ENCODE peak calls at places on chromosomes 6 and 20, in four cellular contexts. V, Q, M and R are unnamed samples.

GRCh38 chr6:139235666-139236065 is 56.1 kb downstream of the TXLNB start:
- DNase-seq in Q (no peak), V (no peak), M (no peak), R (no peak)

GRCh38 chr6:144321839-144322591 is 36.9 kb downstream of the UTRN start:
- DNase-seq in Q (no peak), V (no peak), M (no peak), R (no peak)

GRCh38 chr6:105226598-105227291 is 46.9 kb upstream of the POPDC3 start:
- DNase-seq in V (no peak), Q (no peak), M (no peak), R (peak; percentile 49)

GRCh38 chr6:135753196-135753595 is 98.3 kb upstream of the PDE7B start:
- DNase-seq in Q (no peak), V (no peak), M (no peak), R (no peak)

GRCh38 chr20:45095753-45096371 is 5.1 kb downstream of the KCNS1 start:
- DNase-seq in Q (peak; percentile 27), M (peak; percentile 69), V (peak; percentile 70), R (peak; percentile 66)

GRCh38 chr20:57600324-57601210 is 19.7 kb downstream of the ZBP1 start:
- DNase-seq in Q (no peak), M (no peak), V (no peak), R (no peak)

GRCh38 chr20:42024653-42025052 is 406.5 kb upstream of the CHD6 start:
- DNase-seq in Q (no peak), M (peak; percentile 25), V (peak; percentile 69), R (no peak)

GRCh38 chr6:143451531-143451930 is 926 bp downstream of the PEX3 start:
- DNase-seq in M (no peak), Q (no peak), V (no peak), R (no peak)

GRCh38 chr6:168381726-168382458 is 59.1 kb upstream of the SMOC2 start:
- DNase-seq in Q (no peak), V (no peak), M (no peak), R (no peak)

GRCh38 chr6:143441680-143442359 is 8.7 kb downstream of the ADAT2 start:
- DNase-seq in Q (no peak), M (peak; percentile 10), V (no peak), R (no peak)

GRCh38 chr6:41535766-41536165 is 10.4 kb upstream of the FOXP4 start:
- DNase-seq in Q (no peak), M (no peak), V (no peak), R (no peak)

GRCh38 chr6:155287762-155288161 is 23.9 kb downstream of the CLDN20 start:
- DNase-seq in V (no peak), M (no peak), Q (no peak), R (peak; percentile 47)

GRCh38 chr6:111642463-111643158 is 36.9 kb upstream of the TRAF3IP2 start:
- DNase-seq in V (peak; percentile 69), M (peak; percentile 73), Q (peak; percentile 21), R (peak; percentile 66)

GRCh38 chr20:5198651-5198924 is 71.8 kb downstream of the CDS2 start:
- DNase-seq in V (no peak), Q (no peak), M (no peak), R (no peak)

GRCh38 chr6:154487367-154488275 is 22.9 kb downstream of the CNKSR3 start:
- DNase-seq in V (no peak), Q (no peak), M (no peak), R (peak; percentile 43)

GRCh38 chr20:9838378-9839295 is at the start of gene PAK5:
- DNase-seq in Q (no peak), M (peak; percentile 0), V (peak; percentile 92), R (peak; percentile 94)

GRCh38 chr20:48186447-48186846 is 401.2 kb upstream of the SULF2 start:
- DNase-seq in V (no peak), M (no peak), Q (no peak), R (no peak)

GRCh38 chr20:59006864-59007757 is at the start of gene CTSZ:
- DNase-seq in V (peak; percentile 61), M (peak; percentile 83), Q (no peak), R (no peak)

GRCh38 chr20:46621492-46621891 is 29.8 kb downstream of the SLC13A3 start:
- DNase-seq in V (no peak), Q (no peak), M (no peak), R (no peak)

GRCh38 chr20:32674362-32674789 is 635 bp upstream of the C20orf203 start:
- DNase-seq in M (peak; percentile 83), V (peak; percentile 69), Q (no peak), R (peak; percentile 72)

GRCh38 chr6:142187209-142187608 is 40.1 kb downstream of the VTA1 start:
- DNase-seq in M (peak; percentile 14), Q (no peak), V (no peak), R (no peak)

GRCh38 chr6:158674342-158674969 is 24.6 kb downstream of the SYTL3 start:
- DNase-seq in V (no peak), M (no peak), Q (no peak), R (peak; percentile 43)

GRCh38 chr6:169932491-169932890 is 181.1 kb downstream of the ERMARD start:
- DNase-seq in M (peak; percentile 24), Q (no peak), V (no peak), R (no peak)

GRCh38 chr20:47674145-47674544 is 111.1 kb downstream of the SULF2 start:
- DNase-seq in Q (no peak), M (no peak), V (no peak), R (no peak)

GRCh38 chr20:20201639-20202038 is 149.3 kb downstream of the CFAP61 start:
- DNase-seq in V (no peak), M (no peak), Q (no peak), R (no peak)

GRCh38 chr6:100475554-100476325 is 11.0 kb upstream of the SIM1 start:
- DNase-seq in M (no peak), Q (peak; percentile 47), V (no peak), R (no peak)

GRCh38 chr6:47292944-47293343 is 16.8 kb downstream of the TNFRSF21 start:
- DNase-seq in Q (no peak), V (no peak), M (no peak), R (no peak)
- TF ChIP-seq USF1 in Q (no peak), V (no peak), M (no peak), R (no peak)

GRCh38 chr6:119256392-119256791 is 93.2 kb downstream of the MAN1A1 start:
- DNase-seq in Q (no peak), V (no peak), M (no peak), R (no peak)

GRCh38 chr6:119256978-119257462 is 92.5 kb downstream of the MAN1A1 start:
- DNase-seq in M (peak; percentile 74), V (no peak), Q (no peak), R (no peak)

GRCh38 chr6:119255492-119255891 is 94.1 kb downstream of the MAN1A1 start:
- DNase-seq in Q (no peak), M (no peak), V (no peak), R (no peak)

GRCh38 chr6:119261944-119262284 is 87.6 kb downstream of the MAN1A1 start:
- DNase-seq in M (no peak), Q (no peak), V (no peak), R (no peak)

DNA sequence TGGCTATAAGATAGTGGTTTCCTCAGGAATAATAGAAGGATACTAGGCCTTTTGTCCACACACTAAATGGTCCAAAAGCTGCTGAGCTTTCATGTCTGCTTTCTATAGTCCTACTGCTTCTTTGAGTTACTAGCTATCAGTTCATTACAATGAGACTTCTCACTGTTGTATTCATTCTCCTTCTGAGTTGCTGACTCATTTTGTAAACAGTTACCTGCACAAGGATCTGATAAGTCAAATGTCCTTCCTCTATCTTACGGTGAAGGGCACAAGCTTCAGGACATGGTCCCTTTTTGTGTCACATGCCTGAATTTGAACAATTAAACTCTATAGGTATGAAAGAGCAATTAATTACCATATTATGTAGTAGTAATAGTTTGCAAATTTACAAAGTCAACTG is 90.5 kb downstream of the MAN1A1 start:
- DNase-seq in M (peak; percentile 64), V (no peak), Q (no peak), R (no peak)
- TF ChIP-seq USF1 in M (no peak), V (no peak), Q (no peak), R (no peak)

GRCh38 chr6:39804666-39805065 is 12.5 kb downstream of the DAAM2 start:
- DNase-seq in M (no peak), V (no peak), Q (no peak), R (no peak)
- TF ChIP-seq USF1 in M (no peak), V (no peak), Q (no peak), R (no peak)

GRCh38 chr6:34671801-34672656 is 24.5 kb downstream of the ILRUN start:
- DNase-seq in M (peak; percentile 89), Q (peak; percentile 84), V (no peak), R (no peak)
- TF ChIP-seq USF1 in M (no peak), Q (no peak), V (no peak), R (no peak)

GRCh38 chr6:149725785-149726184 is 7.9 kb upstream of the LATS1 start:
- DNase-seq in V (no peak), M (no peak), Q (no peak), R (no peak)
- TF ChIP-seq USF1 in V (no peak), M (no peak), Q (no peak), R (no peak)

DNA sequence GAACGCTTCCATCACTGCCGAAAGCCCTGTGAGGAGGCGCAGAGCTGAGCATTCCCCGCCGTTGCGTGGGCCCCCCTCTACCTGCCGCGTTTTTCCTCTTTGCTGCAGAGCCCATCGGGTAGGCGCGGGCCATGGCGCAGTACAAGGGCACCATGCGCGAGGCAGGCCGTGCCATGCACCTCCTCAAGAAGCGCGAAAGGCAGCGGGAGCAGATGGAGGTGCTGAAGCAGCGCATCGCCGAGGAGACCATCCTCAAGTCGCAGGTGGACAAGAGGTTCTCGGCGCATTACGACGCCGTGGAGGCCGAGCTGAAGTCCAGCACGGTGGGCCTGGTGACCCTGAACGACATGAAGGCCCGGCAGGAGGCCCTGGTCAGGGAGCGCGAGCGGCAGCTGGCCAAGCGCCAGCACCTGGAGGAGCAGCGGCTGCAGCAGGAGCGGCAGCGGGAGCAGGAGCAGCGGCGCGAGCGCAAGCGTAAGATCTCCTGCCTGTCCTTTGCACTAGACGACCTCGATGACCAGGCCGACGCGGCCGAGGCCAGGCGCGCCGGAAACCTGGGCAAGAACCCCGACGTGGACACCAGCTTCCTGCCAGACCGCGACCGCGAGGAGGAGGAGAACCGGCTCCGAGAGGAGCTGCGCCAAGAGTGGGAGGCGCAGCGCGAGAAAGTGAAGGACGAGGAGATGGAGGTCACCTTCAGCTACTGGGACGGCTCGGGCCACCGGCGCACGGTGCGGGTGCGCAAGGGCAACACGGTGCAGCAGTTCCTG is 693 bp downstream of the FAM50B start:
- DNase-seq in Q (no peak), M (no peak), V (no peak), R (no peak)
- TF ChIP-seq USF1 in Q (no peak), M (no peak), V (no peak), R (no peak)

DNA sequence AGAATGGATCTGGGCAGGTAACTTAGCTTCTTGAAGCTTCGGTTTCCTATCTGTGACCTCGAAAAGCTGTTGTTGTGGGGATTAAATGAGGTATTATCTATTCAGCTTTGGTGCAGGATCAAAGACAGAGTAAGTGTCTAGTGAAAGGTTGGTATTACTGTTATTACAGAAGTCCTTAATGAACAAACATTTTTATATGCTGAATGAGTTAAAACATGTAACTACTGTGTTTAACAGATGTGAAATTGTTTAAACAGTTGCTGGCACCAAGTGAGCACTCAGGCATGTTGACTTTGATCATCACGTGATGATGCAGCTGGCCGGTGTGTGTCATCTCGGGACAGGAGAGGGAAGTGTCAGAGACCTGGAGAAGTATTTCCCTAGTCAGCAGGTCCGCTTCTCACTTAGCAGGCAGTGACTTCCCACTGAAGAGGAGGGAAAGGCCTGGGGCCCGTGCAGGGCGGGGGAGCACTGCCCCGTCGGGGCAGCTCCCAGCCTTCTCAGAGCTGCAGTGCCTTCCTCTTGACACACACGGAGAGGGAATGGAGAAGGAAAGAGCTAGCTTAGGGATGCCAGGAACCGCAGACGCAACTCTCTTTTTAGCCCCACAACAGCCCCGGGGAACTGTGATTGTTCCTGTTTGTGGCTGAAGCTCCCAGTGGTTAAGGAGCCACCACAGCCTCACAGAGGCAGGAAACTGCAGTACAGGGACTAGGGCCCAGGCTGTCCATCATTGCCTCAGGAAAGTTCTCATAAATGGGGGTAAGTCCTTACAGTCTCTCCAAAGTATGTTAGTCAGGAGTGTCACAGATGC is 18.0 kb downstream of the TUBB2A start:
- DNase-seq in Q (no peak), M (peak; percentile 27), V (no peak), R (no peak)
- TF ChIP-seq USF1 in Q (peak; percentile 68), M (peak; percentile 80), V (no peak), R (peak; percentile 53)